ENCODE peak calls at places on chromosome 22, in eight cellular contexts. One of them, this sample, is unnamed.

GRCh38 chr22:45673482-45674175 is 2.0 kb downstream of the ATXN10 start:
- DNase-seq in stimulated activated CD8-positive, alpha-beta memory T cell treated with anti-CD3 and anti-CD28 coated beads, Interleukin-15, amount 100 ng/mL, for 24 hours: no peak
- DNase-seq in NAMALWA: no peak
- DNase-seq in stimulated activated CD4-positive, alpha-beta T cell treated with anti-CD3 and anti-CD28 coated beads, Interleukin-1b, Interleukin-23, amount 100 ng/mL, for 24 hours: no peak
- DNase-seq in non-pigmented ciliary epithelial cell: no peak
- DNase-seq in cerebellar cortex: no peak
- DNase-seq in iris pigment epithelial cell: no peak
- DNase-seq in GM04504: no peak
- DNase-seq in this sample: no peak

GRCh38 chr22:48719978-48720661 is 1107.6 kb downstream of the BRD1 start:
- DNase-seq in cerebellar cortex: no peak
- DNase-seq in non-pigmented ciliary epithelial cell: no peak
- DNase-seq in stimulated activated CD8-positive, alpha-beta memory T cell treated with anti-CD3 and anti-CD28 coated beads, Interleukin-15, amount 100 ng/mL, for 24 hours: no peak
- DNase-seq in NAMALWA: peak; percentile 21
- DNase-seq in stimulated activated CD4-positive, alpha-beta T cell treated with anti-CD3 and anti-CD28 coated beads, Interleukin-1b, Interleukin-23, amount 100 ng/mL, for 24 hours: no peak
- DNase-seq in GM04504: no peak
- DNase-seq in iris pigment epithelial cell: no peak
- DNase-seq in this sample: no peak

GRCh38 chr22:35524966-35525686 is 15.5 kb upstream of the RASD2 start:
- DNase-seq in cerebellar cortex: peak; percentile 86
- DNase-seq in NAMALWA: no peak
- DNase-seq in GM04504: peak; percentile 48
- DNase-seq in iris pigment epithelial cell: no peak
- DNase-seq in stimulated activated CD8-positive, alpha-beta memory T cell treated with anti-CD3 and anti-CD28 coated beads, Interleukin-15, amount 100 ng/mL, for 24 hours: no peak
- DNase-seq in non-pigmented ciliary epithelial cell: no peak
- DNase-seq in stimulated activated CD4-positive, alpha-beta T cell treated with anti-CD3 and anti-CD28 coated beads, Interleukin-1b, Interleukin-23, amount 100 ng/mL, for 24 hours: no peak
- DNase-seq in this sample: no peak

GRCh38 chr22:50206599-50206998 is 5.8 kb downstream of the SELENOO start:
- DNase-seq in stimulated activated CD8-positive, alpha-beta memory T cell treated with anti-CD3 and anti-CD28 coated beads, Interleukin-15, amount 100 ng/mL, for 24 hours: no peak
- DNase-seq in NAMALWA: peak; percentile 51
- DNase-seq in stimulated activated CD4-positive, alpha-beta T cell treated with anti-CD3 and anti-CD28 coated beads, Interleukin-1b, Interleukin-23, amount 100 ng/mL, for 24 hours: no peak
- DNase-seq in non-pigmented ciliary epithelial cell: no peak
- DNase-seq in iris pigment epithelial cell: peak; percentile 38
- DNase-seq in cerebellar cortex: no peak
- DNase-seq in GM04504: no peak
- DNase-seq in this sample: no peak

GRCh38 chr22:39574779-39575551 is 4.4 kb downstream of the CACNA1I start:
- DNase-seq in iris pigment epithelial cell: peak; percentile 91
- DNase-seq in non-pigmented ciliary epithelial cell: peak; percentile 61
- DNase-seq in cerebellar cortex: no peak
- DNase-seq in stimulated activated CD8-positive, alpha-beta memory T cell treated with anti-CD3 and anti-CD28 coated beads, Interleukin-15, amount 100 ng/mL, for 24 hours: no peak
- DNase-seq in GM04504: peak; percentile 53
- DNase-seq in NAMALWA: no peak
- DNase-seq in stimulated activated CD4-positive, alpha-beta T cell treated with anti-CD3 and anti-CD28 coated beads, Interleukin-1b, Interleukin-23, amount 100 ng/mL, for 24 hours: no peak
- DNase-seq in this sample: peak; percentile 90

GRCh38 chr22:47036352-47036751 is 273.9 kb downstream of the TBC1D22A start:
- DNase-seq in non-pigmented ciliary epithelial cell: no peak
- DNase-seq in GM04504: no peak
- DNase-seq in iris pigment epithelial cell: no peak
- DNase-seq in stimulated activated CD8-positive, alpha-beta memory T cell treated with anti-CD3 and anti-CD28 coated beads, Interleukin-15, amount 100 ng/mL, for 24 hours: no peak
- DNase-seq in NAMALWA: no peak
- DNase-seq in stimulated activated CD4-positive, alpha-beta T cell treated with anti-CD3 and anti-CD28 coated beads, Interleukin-1b, Interleukin-23, amount 100 ng/mL, for 24 hours: no peak
- DNase-seq in cerebellar cortex: no peak
- DNase-seq in this sample: no peak

GRCh38 chr22:49598338-49598737 is 229.3 kb downstream of the BRD1 start:
- DNase-seq in cerebellar cortex: no peak
- DNase-seq in stimulated activated CD4-positive, alpha-beta T cell treated with anti-CD3 and anti-CD28 coated beads, Interleukin-1b, Interleukin-23, amount 100 ng/mL, for 24 hours: no peak
- DNase-seq in GM04504: no peak
- DNase-seq in NAMALWA: no peak
- DNase-seq in stimulated activated CD8-positive, alpha-beta memory T cell treated with anti-CD3 and anti-CD28 coated beads, Interleukin-15, amount 100 ng/mL, for 24 hours: no peak
- DNase-seq in non-pigmented ciliary epithelial cell: no peak
- DNase-seq in iris pigment epithelial cell: no peak
- DNase-seq in this sample: no peak

GRCh38 chr22:27144345-27144744 is 487.0 kb downstream of the MIAT start:
- DNase-seq in non-pigmented ciliary epithelial cell: no peak
- DNase-seq in NAMALWA: no peak
- DNase-seq in GM04504: no peak
- DNase-seq in stimulated activated CD4-positive, alpha-beta T cell treated with anti-CD3 and anti-CD28 coated beads, Interleukin-1b, Interleukin-23, amount 100 ng/mL, for 24 hours: no peak
- DNase-seq in iris pigment epithelial cell: no peak
- DNase-seq in cerebellar cortex: no peak
- DNase-seq in stimulated activated CD8-positive, alpha-beta memory T cell treated with anti-CD3 and anti-CD28 coated beads, Interleukin-15, amount 100 ng/mL, for 24 hours: no peak
- DNase-seq in this sample: no peak

GRCh38 chr22:47293368-47294221 is 531.1 kb downstream of the TBC1D22A start:
- DNase-seq in stimulated activated CD4-positive, alpha-beta T cell treated with anti-CD3 and anti-CD28 coated beads, Interleukin-1b, Interleukin-23, amount 100 ng/mL, for 24 hours: no peak
- DNase-seq in cerebellar cortex: no peak
- DNase-seq in GM04504: no peak
- DNase-seq in stimulated activated CD8-positive, alpha-beta memory T cell treated with anti-CD3 and anti-CD28 coated beads, Interleukin-15, amount 100 ng/mL, for 24 hours: no peak
- DNase-seq in NAMALWA: no peak
- DNase-seq in iris pigment epithelial cell: no peak
- DNase-seq in non-pigmented ciliary epithelial cell: no peak
- DNase-seq in this sample: no peak

GRCh38 chr22:37496651-37497599 is 10.7 kb upstream of the MFNG start:
- DNase-seq in cerebellar cortex: peak; percentile 32
- DNase-seq in stimulated activated CD4-positive, alpha-beta T cell treated with anti-CD3 and anti-CD28 coated beads, Interleukin-1b, Interleukin-23, amount 100 ng/mL, for 24 hours: no peak
- DNase-seq in GM04504: peak; percentile 73
- DNase-seq in stimulated activated CD8-positive, alpha-beta memory T cell treated with anti-CD3 and anti-CD28 coated beads, Interleukin-15, amount 100 ng/mL, for 24 hours: no peak
- DNase-seq in NAMALWA: no peak
- DNase-seq in iris pigment epithelial cell: peak; percentile 93
- DNase-seq in non-pigmented ciliary epithelial cell: peak; percentile 87
- DNase-seq in this sample: peak; percentile 96